ENCODE peak calls at places on chromosome 3, in eight cellular contexts. One of them, this sample, is unnamed.

GRCh38 chr3:168889666-168890065 is 773.8 kb downstream of the MECOM start:
- DNase-seq in iPS-NIHi11: peak
- DNase-seq in fibroblast of pulmonary artery: no peak
- DNase-seq in stimulated activated CD4-positive, alpha-beta T cell treated with anti-CD3 and anti-CD28 coated beads, Interleukin-15, amount 100 ng/mL, for 24 hours: no peak
- DNase-seq in activated T-cell treated with anti-CD3 and anti-CD28 coated beads for 24 hours: no peak
- DNase-seq in EH: no peak
- DNase-seq in EL: no peak
- DNase-seq in NCI-H748 treated with DMSO at 0.1 percent for 48 hours: no peak
- DNase-seq in this sample: peak

GRCh38 chr3:45683417-45684326 is 5.5 kb upstream of the SACM1L start:
- DNase-seq in iPS-NIHi11: no peak
- DNase-seq in fibroblast of pulmonary artery: no peak
- DNase-seq in stimulated activated CD4-positive, alpha-beta T cell treated with anti-CD3 and anti-CD28 coated beads, Interleukin-15, amount 100 ng/mL, for 24 hours: no peak
- DNase-seq in activated T-cell treated with anti-CD3 and anti-CD28 coated beads for 24 hours: no peak
- DNase-seq in EH: no peak
- DNase-seq in EL: no peak
- DNase-seq in NCI-H748 treated with DMSO at 0.1 percent for 48 hours: no peak
- DNase-seq in this sample: peak

GRCh38 chr3:197181751-197182150 is 116.7 kb downstream of the DLG1 start:
- DNase-seq in iPS-NIHi11: no peak
- DNase-seq in fibroblast of pulmonary artery: peak
- DNase-seq in stimulated activated CD4-positive, alpha-beta T cell treated with anti-CD3 and anti-CD28 coated beads, Interleukin-15, amount 100 ng/mL, for 24 hours: no peak
- DNase-seq in activated T-cell treated with anti-CD3 and anti-CD28 coated beads for 24 hours: no peak
- DNase-seq in EH: peak
- DNase-seq in EL: no peak
- DNase-seq in NCI-H748 treated with DMSO at 0.1 percent for 48 hours: no peak
- DNase-seq in this sample: no peak

GRCh38 chr3:3707858-3708768 is 91.1 kb upstream of the LRRN1 start:
- DNase-seq in iPS-NIHi11: peak
- DNase-seq in fibroblast of pulmonary artery: no peak
- DNase-seq in stimulated activated CD4-positive, alpha-beta T cell treated with anti-CD3 and anti-CD28 coated beads, Interleukin-15, amount 100 ng/mL, for 24 hours: no peak
- DNase-seq in activated T-cell treated with anti-CD3 and anti-CD28 coated beads for 24 hours: no peak
- DNase-seq in EH: no peak
- DNase-seq in EL: no peak
- DNase-seq in NCI-H748 treated with DMSO at 0.1 percent for 48 hours: no peak
- DNase-seq in this sample: no peak

GRCh38 chr3:144221771-144222170 is 250.1 kb downstream of the DIPK2A start:
- DNase-seq in iPS-NIHi11: peak
- DNase-seq in fibroblast of pulmonary artery: no peak
- DNase-seq in stimulated activated CD4-positive, alpha-beta T cell treated with anti-CD3 and anti-CD28 coated beads, Interleukin-15, amount 100 ng/mL, for 24 hours: no peak
- DNase-seq in activated T-cell treated with anti-CD3 and anti-CD28 coated beads for 24 hours: no peak
- DNase-seq in EH: no peak
- DNase-seq in EL: no peak
- DNase-seq in NCI-H748 treated with DMSO at 0.1 percent for 48 hours: peak
- DNase-seq in this sample: no peak

GRCh38 chr3:52153389-52154096 is 680 bp downstream of the POC1A start:
- DNase-seq in iPS-NIHi11: peak
- DNase-seq in fibroblast of pulmonary artery: no peak
- DNase-seq in stimulated activated CD4-positive, alpha-beta T cell treated with anti-CD3 and anti-CD28 coated beads, Interleukin-15, amount 100 ng/mL, for 24 hours: peak
- DNase-seq in activated T-cell treated with anti-CD3 and anti-CD28 coated beads for 24 hours: no peak
- DNase-seq in EH: peak
- DNase-seq in EL: peak
- DNase-seq in NCI-H748 treated with DMSO at 0.1 percent for 48 hours: peak
- DNase-seq in this sample: peak

GRCh38 chr3:140053011-140053702 is 118.2 kb downstream of the CLSTN2 start:
- DNase-seq in iPS-NIHi11: no peak
- DNase-seq in fibroblast of pulmonary artery: no peak
- DNase-seq in stimulated activated CD4-positive, alpha-beta T cell treated with anti-CD3 and anti-CD28 coated beads, Interleukin-15, amount 100 ng/mL, for 24 hours: no peak
- DNase-seq in activated T-cell treated with anti-CD3 and anti-CD28 coated beads for 24 hours: no peak
- DNase-seq in EH: no peak
- DNase-seq in EL: no peak
- DNase-seq in NCI-H748 treated with DMSO at 0.1 percent for 48 hours: no peak
- DNase-seq in this sample: peak

GRCh38 chr3:143847787-143848631 is at the start of gene SLC9A9:
- DNase-seq in iPS-NIHi11: peak
- DNase-seq in fibroblast of pulmonary artery: peak
- DNase-seq in stimulated activated CD4-positive, alpha-beta T cell treated with anti-CD3 and anti-CD28 coated beads, Interleukin-15, amount 100 ng/mL, for 24 hours: peak
- DNase-seq in activated T-cell treated with anti-CD3 and anti-CD28 coated beads for 24 hours: peak
- DNase-seq in EH: peak
- DNase-seq in EL: peak
- DNase-seq in NCI-H748 treated with DMSO at 0.1 percent for 48 hours: peak
- DNase-seq in this sample: peak

GRCh38 chr3:71057526-71057894 is 526.0 kb downstream of the FOXP1 start:
- DNase-seq in iPS-NIHi11: no peak
- DNase-seq in fibroblast of pulmonary artery: no peak
- DNase-seq in stimulated activated CD4-positive, alpha-beta T cell treated with anti-CD3 and anti-CD28 coated beads, Interleukin-15, amount 100 ng/mL, for 24 hours: peak
- DNase-seq in activated T-cell treated with anti-CD3 and anti-CD28 coated beads for 24 hours: no peak
- DNase-seq in EH: peak
- DNase-seq in EL: peak
- DNase-seq in NCI-H748 treated with DMSO at 0.1 percent for 48 hours: peak
- DNase-seq in this sample: no peak

GRCh38 chr3:141305436-141305835 is 62.9 kb upstream of the ZBTB38 start:
- DNase-seq in iPS-NIHi11: no peak
- DNase-seq in fibroblast of pulmonary artery: peak
- DNase-seq in stimulated activated CD4-positive, alpha-beta T cell treated with anti-CD3 and anti-CD28 coated beads, Interleukin-15, amount 100 ng/mL, for 24 hours: no peak
- DNase-seq in activated T-cell treated with anti-CD3 and anti-CD28 coated beads for 24 hours: no peak
- DNase-seq in EH: peak
- DNase-seq in EL: peak
- DNase-seq in NCI-H748 treated with DMSO at 0.1 percent for 48 hours: no peak
- DNase-seq in this sample: peak